ENCODE peak calls at places on chromosomes 3 and 15, in five cellular contexts. One of them, this sample, is unnamed.

GRCh38 chr15:64682255-64682654 is 93.1 kb downstream of the RBPMS2 start:
- DNase-seq in thyroid gland: no peak
- DNase-seq in heart left ventricle: no peak
- DNase-seq in pancreas: no peak
- DNase-seq in fibroblast of lung: no peak
- DNase-seq in this sample: no peak

GRCh38 chr3:33577173-33577572 is 137.0 kb upstream of the UBP1 start:
- DNase-seq in fibroblast of lung: no peak
- DNase-seq in thyroid gland: no peak
- DNase-seq in heart left ventricle: no peak
- DNase-seq in pancreas: no peak
- DNase-seq in this sample: no peak

GRCh38 chr15:42286445-42287029 is 13.3 kb upstream of the TMEM87A start:
- DNase-seq in pancreas: no peak
- DNase-seq in thyroid gland: no peak
- DNase-seq in heart left ventricle: no peak
- DNase-seq in fibroblast of lung: no peak
- DNase-seq in this sample: no peak

GRCh38 chr3:64681827-64682226 is 6.0 kb downstream of the ADAMTS9 start:
- DNase-seq in thyroid gland: no peak
- DNase-seq in pancreas: no peak
- DNase-seq in heart left ventricle: no peak
- DNase-seq in fibroblast of lung: no peak
- DNase-seq in this sample: no peak

GRCh38 chr3:197422506-197422905 is 124.1 kb upstream of the DLG1 start:
- DNase-seq in pancreas: no peak
- DNase-seq in heart left ventricle: no peak
- DNase-seq in fibroblast of lung: peak; percentile 9
- DNase-seq in thyroid gland: no peak
- DNase-seq in this sample: no peak

GRCh38 chr3:72487078-72487765 is 361.0 kb downstream of the SHQ1 start:
- DNase-seq in fibroblast of lung: peak; percentile 92
- DNase-seq in thyroid gland: peak; percentile 56
- DNase-seq in pancreas: peak; percentile 48
- DNase-seq in heart left ventricle: peak; percentile 68
- DNase-seq in this sample: no peak

GRCh38 chr15:31537770-31538592 is 211.3 kb downstream of the KLF13 start:
- DNase-seq in heart left ventricle: no peak
- DNase-seq in pancreas: no peak
- DNase-seq in fibroblast of lung: no peak
- DNase-seq in thyroid gland: no peak
- DNase-seq in this sample: no peak

GRCh38 chr15:92158426-92158825 is 235.3 kb upstream of the ST8SIA2 start:
- DNase-seq in fibroblast of lung: peak; percentile 44
- DNase-seq in pancreas: no peak
- DNase-seq in thyroid gland: no peak
- DNase-seq in heart left ventricle: no peak
- DNase-seq in this sample: no peak

GRCh38 chr15:62896969-62897486 is 145.5 kb upstream of the TPM1 start:
- DNase-seq in thyroid gland: peak; percentile 86
- DNase-seq in heart left ventricle: peak; percentile 94
- DNase-seq in pancreas: peak; percentile 92
- DNase-seq in fibroblast of lung: peak; percentile 99
- DNase-seq in this sample: no peak

GRCh38 chr15:90959894-90960293 is 5.2 kb downstream of the RCCD1 start:
- DNase-seq in heart left ventricle: no peak
- DNase-seq in fibroblast of lung: peak; percentile 23
- DNase-seq in thyroid gland: no peak
- DNase-seq in pancreas: no peak
- DNase-seq in this sample: no peak

GRCh38 chr15:35545316-35545824 is 595 bp downstream of the DPH6 start:
- DNase-seq in heart left ventricle: peak; percentile 61
- DNase-seq in pancreas: peak; percentile 40
- DNase-seq in fibroblast of lung: peak; percentile 72
- DNase-seq in thyroid gland: peak; percentile 49
- DNase-seq in this sample: no peak

GRCh38 chr3:195119461-195120198 is 151.3 kb downstream of the XXYLT1 start:
- DNase-seq in fibroblast of lung: peak; percentile 92
- DNase-seq in pancreas: no peak
- DNase-seq in heart left ventricle: no peak
- DNase-seq in thyroid gland: no peak
- DNase-seq in this sample: no peak

GRCh38 chr3:113746955-113747718 is at the start of gene ATP6V1A:
- DNase-seq in thyroid gland: peak; percentile 82
- DNase-seq in heart left ventricle: peak; percentile 77
- DNase-seq in fibroblast of lung: peak; percentile 7
- DNase-seq in pancreas: peak; percentile 75
- DNase-seq in this sample: peak; percentile 85

DNA sequence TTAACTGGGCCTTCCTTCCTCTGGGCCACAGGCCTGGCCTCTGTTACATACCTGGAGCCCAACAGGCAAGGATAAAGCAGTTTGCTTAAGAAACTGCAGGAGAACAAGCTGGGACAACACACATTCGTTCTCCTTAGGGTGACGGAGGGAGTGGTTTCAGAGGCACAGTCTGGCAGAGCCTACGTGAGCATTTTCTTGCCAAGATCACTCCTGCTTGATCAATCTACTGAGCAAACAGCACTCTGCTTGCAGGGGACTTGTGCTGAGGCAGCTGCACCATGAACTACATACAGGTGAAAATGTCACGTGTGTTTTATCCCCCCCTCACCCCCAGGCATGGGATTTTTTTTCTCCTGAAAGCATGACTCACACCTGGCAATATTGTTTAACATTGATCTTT is 57.6 kb downstream of the CDCP1 start:
- DNase-seq in pancreas: peak; percentile 87
- DNase-seq in heart left ventricle: no peak
- DNase-seq in thyroid gland: peak; percentile 86
- DNase-seq in fibroblast of lung: no peak
- DNase-seq in this sample: peak; percentile 71
- H3K27ac ChIP-seq in pancreas: peak overlapping the region; percentile 55
- H3K27ac ChIP-seq in heart left ventricle: no peak overlapping the region
- H3K27ac ChIP-seq in thyroid gland: peak overlapping the region; percentile 38
- H3K27ac ChIP-seq in fibroblast of lung: no peak overlapping the region
- H3K27ac ChIP-seq in this sample: no peak overlapping the region

GRCh38 chr15:83775738-83776137 is 121.8 kb downstream of the ADAMTSL3 start:
- DNase-seq in thyroid gland: no peak
- DNase-seq in fibroblast of lung: no peak
- DNase-seq in heart left ventricle: no peak
- DNase-seq in pancreas: no peak
- DNase-seq in this sample: no peak
- H3K27ac ChIP-seq in thyroid gland: no peak overlapping the region
- H3K27ac ChIP-seq in fibroblast of lung: no peak overlapping the region
- H3K27ac ChIP-seq in heart left ventricle: no peak overlapping the region
- H3K27ac ChIP-seq in pancreas: no peak overlapping the region
- H3K27ac ChIP-seq in this sample: no peak overlapping the region

GRCh38 chr15:48330855-48331795 is at the start of gene DUT:
- DNase-seq in fibroblast of lung: peak; percentile 81
- DNase-seq in pancreas: peak; percentile 83
- DNase-seq in heart left ventricle: peak; percentile 95
- DNase-seq in thyroid gland: peak; percentile 82
- DNase-seq in this sample: peak; percentile 82

GRCh38 chr15:48333553-48333952 is 2.3 kb downstream of the DUT start:
- DNase-seq in fibroblast of lung: no peak
- DNase-seq in heart left ventricle: no peak
- DNase-seq in thyroid gland: no peak
- DNase-seq in pancreas: no peak
- DNase-seq in this sample: no peak

GRCh38 chr15:48330045-48330840 is 986 bp upstream of the DUT start:
- DNase-seq in fibroblast of lung: peak; percentile 45
- DNase-seq in heart left ventricle: no peak
- DNase-seq in pancreas: no peak
- DNase-seq in thyroid gland: no peak
- DNase-seq in this sample: no peak

GRCh38 chr15:48332642-48333034 is 1.4 kb downstream of the DUT start:
- DNase-seq in fibroblast of lung: no peak
- DNase-seq in heart left ventricle: no peak
- DNase-seq in thyroid gland: no peak
- DNase-seq in pancreas: no peak
- DNase-seq in this sample: no peak

DNA sequence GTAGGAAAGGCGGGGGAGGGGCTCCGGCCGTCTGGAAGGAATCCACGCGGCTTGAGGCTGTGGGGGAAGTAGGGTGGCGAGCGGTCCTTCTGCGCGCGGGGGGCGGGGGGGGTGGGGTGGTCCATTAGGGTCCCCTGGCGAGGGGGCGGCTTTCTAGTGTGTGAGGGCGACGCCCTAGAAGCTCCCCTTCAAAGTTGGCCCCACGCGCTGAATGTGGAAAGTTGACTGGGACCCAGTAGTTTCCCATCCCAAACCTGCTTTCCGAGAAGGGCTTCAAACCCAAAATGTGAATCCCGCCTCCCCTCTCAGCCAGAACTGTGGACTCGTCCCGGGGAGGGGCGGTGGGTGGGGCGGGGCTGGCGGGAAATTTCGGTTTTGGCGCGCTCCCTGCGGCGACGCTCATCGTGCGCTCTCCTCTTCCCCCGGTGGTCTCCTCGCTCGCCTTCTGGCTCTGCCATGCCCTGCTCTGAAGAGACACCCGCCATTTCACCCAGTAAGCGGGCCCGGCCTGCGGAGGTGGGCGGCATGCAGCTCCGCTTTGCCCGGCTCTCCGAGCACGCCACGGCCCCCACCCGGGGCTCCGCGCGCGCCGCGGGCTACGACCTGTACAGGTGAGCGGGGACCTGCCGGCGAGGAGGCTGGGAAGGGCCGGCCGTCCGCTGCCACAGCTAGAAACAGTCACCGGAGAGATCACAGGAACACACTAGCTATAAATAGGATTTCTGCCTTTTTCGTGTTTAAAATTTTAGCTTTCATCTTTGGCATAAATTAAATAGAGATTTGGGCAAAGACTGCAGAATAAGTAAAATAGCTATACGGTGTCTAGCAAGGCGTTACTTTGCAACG is 790 bp downstream of the DUT start:
- DNase-seq in fibroblast of lung: peak; percentile 54
- DNase-seq in pancreas: peak; percentile 52
- DNase-seq in thyroid gland: peak; percentile 56
- DNase-seq in heart left ventricle: peak; percentile 88
- DNase-seq in this sample: peak; percentile 11
- H3K27ac ChIP-seq in fibroblast of lung: peak overlapping the region; percentile 95
- H3K27ac ChIP-seq in pancreas: peak overlapping the region; percentile 88
- H3K27ac ChIP-seq in thyroid gland: peak overlapping the region; percentile 99
- H3K27ac ChIP-seq in heart left ventricle: peak overlapping the region; percentile 99
- H3K27ac ChIP-seq in this sample: peak overlapping the region; percentile 92

GRCh38 chr15:39922450-39923092 is 2.5 kb upstream of the GPR176 start:
- DNase-seq in fibroblast of lung: no peak
- DNase-seq in heart left ventricle: no peak
- DNase-seq in pancreas: no peak
- DNase-seq in thyroid gland: no peak
- DNase-seq in this sample: no peak
- H3K27ac ChIP-seq in fibroblast of lung: no peak overlapping the region
- H3K27ac ChIP-seq in heart left ventricle: no peak overlapping the region
- H3K27ac ChIP-seq in pancreas: no peak overlapping the region
- H3K27ac ChIP-seq in thyroid gland: no peak overlapping the region
- H3K27ac ChIP-seq in this sample: no peak overlapping the region

GRCh38 chr3:134827213-134827612 is 32.2 kb downstream of the EPHB1 start:
- DNase-seq in pancreas: no peak
- DNase-seq in thyroid gland: no peak
- DNase-seq in heart left ventricle: no peak
- DNase-seq in fibroblast of lung: no peak
- DNase-seq in this sample: no peak

GRCh38 chr3:134820994-134821393 is 25.9 kb downstream of the EPHB1 start:
- DNase-seq in thyroid gland: no peak
- DNase-seq in pancreas: no peak
- DNase-seq in heart left ventricle: no peak
- DNase-seq in fibroblast of lung: no peak
- DNase-seq in this sample: no peak

GRCh38 chr3:134822065-134822464 is 27.0 kb downstream of the EPHB1 start:
- DNase-seq in thyroid gland: no peak
- DNase-seq in fibroblast of lung: no peak
- DNase-seq in pancreas: no peak
- DNase-seq in heart left ventricle: no peak
- DNase-seq in this sample: no peak

GRCh38 chr3:134829716-134830115 is 34.7 kb downstream of the EPHB1 start:
- DNase-seq in pancreas: no peak
- DNase-seq in heart left ventricle: no peak
- DNase-seq in fibroblast of lung: no peak
- DNase-seq in thyroid gland: no peak
- DNase-seq in this sample: no peak

DNA sequence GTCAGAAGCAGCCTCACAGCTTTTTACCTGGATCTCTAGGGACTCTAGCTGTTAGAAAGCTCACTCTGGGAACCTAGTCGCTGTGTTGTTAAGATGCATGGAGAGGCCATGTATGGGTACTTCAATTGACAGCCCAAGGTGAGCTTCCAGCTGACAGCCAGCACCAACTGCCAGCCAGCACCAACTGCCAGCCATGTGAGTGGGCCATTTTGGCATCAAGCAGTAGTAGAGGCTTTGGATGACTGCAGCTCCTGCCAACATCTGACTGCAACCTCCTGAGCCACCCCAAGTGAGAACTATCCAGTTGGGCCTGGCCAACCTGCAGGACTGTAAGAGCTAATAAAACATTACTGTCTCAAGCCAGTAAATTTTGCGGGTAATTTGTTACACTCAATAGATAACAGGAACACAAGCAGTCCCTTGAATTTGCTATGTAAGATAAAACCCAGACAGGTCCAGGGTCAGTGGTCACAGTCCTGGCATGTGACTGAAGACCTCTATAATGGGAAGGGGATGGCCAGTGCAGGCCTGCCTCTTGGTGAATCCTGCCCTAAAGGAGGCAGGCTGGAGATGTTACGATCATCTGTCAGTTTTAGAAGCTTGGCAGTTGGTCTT is 29.7 kb downstream of the EPHB1 start:
- DNase-seq in pancreas: no peak
- DNase-seq in heart left ventricle: no peak
- DNase-seq in thyroid gland: no peak
- DNase-seq in fibroblast of lung: no peak
- DNase-seq in this sample: no peak
- H3K27ac ChIP-seq in pancreas: no peak overlapping the region
- H3K27ac ChIP-seq in heart left ventricle: no peak overlapping the region
- H3K27ac ChIP-seq in thyroid gland: no peak overlapping the region
- H3K27ac ChIP-seq in fibroblast of lung: no peak overlapping the region
- H3K27ac ChIP-seq in this sample: no peak overlapping the region

GRCh38 chr15:66673410-66674322 is 28.4 kb upstream of the SMAD6 start:
- DNase-seq in fibroblast of lung: peak; percentile 51
- DNase-seq in pancreas: peak; percentile 43
- DNase-seq in heart left ventricle: peak; percentile 74
- DNase-seq in thyroid gland: peak; percentile 14
- DNase-seq in this sample: no peak
- H3K27ac ChIP-seq in fibroblast of lung: no peak overlapping the region
- H3K27ac ChIP-seq in pancreas: no peak overlapping the region
- H3K27ac ChIP-seq in heart left ventricle: no peak overlapping the region
- H3K27ac ChIP-seq in thyroid gland: no peak overlapping the region
- H3K27ac ChIP-seq in this sample: no peak overlapping the region

DNA sequence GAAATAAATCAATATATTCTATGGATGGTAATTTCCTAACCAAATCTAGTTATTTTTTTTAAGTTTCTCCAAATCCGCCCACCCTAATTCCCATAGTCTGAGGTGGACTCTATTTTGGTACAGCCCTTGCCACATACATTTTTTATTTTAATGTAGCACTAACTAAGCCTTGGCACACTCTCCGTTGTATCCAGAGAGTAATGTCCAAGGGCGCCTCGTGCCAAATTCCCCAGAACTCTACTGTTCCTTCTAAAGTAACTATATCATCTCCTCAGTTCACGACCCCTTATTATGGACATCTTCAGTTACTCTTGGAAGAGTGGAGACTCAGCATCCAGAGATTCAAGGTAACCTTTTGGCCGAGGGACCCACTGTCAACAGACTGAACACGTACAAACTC is 1.3 kb downstream of the VGLL3 start:
- DNase-seq in fibroblast of lung: peak; percentile 61
- DNase-seq in thyroid gland: no peak
- DNase-seq in pancreas: no peak
- DNase-seq in heart left ventricle: no peak
- DNase-seq in this sample: no peak
- H3K27ac ChIP-seq in fibroblast of lung: peak overlapping the region; percentile 87
- H3K27ac ChIP-seq in thyroid gland: peak overlapping the region; percentile 69
- H3K27ac ChIP-seq in pancreas: no peak overlapping the region
- H3K27ac ChIP-seq in heart left ventricle: no peak overlapping the region
- H3K27ac ChIP-seq in this sample: no peak overlapping the region

This sample was measured in caudate nucleus.